ENCODE peak calls at places on chromosomes 1 and 21, in nine cellular contexts. V, H, I, W, K, Z, G, J and F are unnamed samples.

GRCh38 chr1:97668945-97669344 is 251.9 kb downstream of the DPYD start:
- DNase-seq in G (no peak), W (no peak), H (peak; percentile 53), Z (no peak), V (peak; percentile 38), K (peak; percentile 73), I (peak; percentile 67), J (no peak), F (peak; percentile 6)

GRCh38 chr1:44653107-44653964 is 20.9 kb downstream of the TMEM53 start:
- DNase-seq in K (no peak), W (no peak), J (no peak), G (no peak), I (no peak), H (no peak), V (no peak), Z (no peak), F (no peak)

GRCh38 chr1:18901952-18902522 is 318 bp downstream of the ALDH4A1 start:
- DNase-seq in Z (no peak), W (no peak), G (no peak), J (peak; percentile 38), H (no peak), I (no peak), K (no peak), V (no peak), F (peak; percentile 36)

GRCh38 chr21:16534408-16535099 is 804.8 kb downstream of the USP25 start:
- DNase-seq in J (peak; percentile 80), I (peak; percentile 87), Z (no peak), G (peak; percentile 86), V (peak; percentile 76), K (peak; percentile 85), H (peak; percentile 40), W (peak; percentile 79), F (peak; percentile 58)

GRCh38 chr1:106791041-106791440 is 265.4 kb upstream of the PRMT6 start:
- DNase-seq in I (no peak), K (no peak), G (no peak), Z (no peak), V (no peak), J (no peak), H (no peak), W (no peak), F (no peak)

GRCh38 chr1:117817629-117818028 is 111.8 kb downstream of the GDAP2 start:
- DNase-seq in J (no peak), V (no peak), Z (no peak), I (no peak), K (no peak), H (no peak), G (no peak), W (no peak), F (no peak)

GRCh38 chr21:34602061-34602460 is 12.9 kb downstream of the RCAN1 start:
- DNase-seq in I (no peak), H (no peak), V (no peak), J (no peak), K (no peak), Z (no peak), W (no peak), G (no peak), F (no peak)

GRCh38 chr1:147496571-147496970 is 44.7 kb upstream of the BCL9 start:
- DNase-seq in Z (no peak), J (peak; percentile 60), V (peak; percentile 47), W (no peak), H (no peak), K (peak; percentile 55), I (peak; percentile 56), G (peak; percentile 58), F (peak; percentile 32)

GRCh38 chr1:235898126-235898525 is 31.4 kb upstream of the LYST start:
- DNase-seq in J (no peak), I (peak; percentile 63), K (peak; percentile 36), H (no peak), V (peak; percentile 42), G (no peak), W (no peak), Z (no peak), F (no peak)

GRCh38 chr1:24955161-24955560 is 25.1 kb upstream of the RUNX3 start:
- DNase-seq in Z (no peak), I (peak; percentile 45), V (peak; percentile 62), W (no peak), G (no peak), J (no peak), K (peak; percentile 62), H (peak; percentile 84), F (peak; percentile 88)

GRCh38 chr1:178629549-178630154 is 95.4 kb upstream of the RALGPS2 start:
- DNase-seq in V (no peak), H (no peak), I (no peak), K (no peak), Z (no peak), G (no peak), W (no peak), J (no peak), F (no peak)

GRCh38 chr1:110668523-110668922 is 6.2 kb downstream of the KCNA3 start:
- DNase-seq in W (no peak), K (no peak), V (no peak), H (no peak), J (no peak), Z (no peak), I (no peak), G (no peak), F (no peak)

GRCh38 chr1:3578433-3578805 is 32.9 kb downstream of the MEGF6 start:
- DNase-seq in H (no peak), W (no peak), K (no peak), Z (no peak), J (no peak), I (no peak), G (no peak), V (no peak), F (no peak)

GRCh38 chr1:77888071-77888428 is 374 bp upstream of the NEXN start:
- DNase-seq in G (no peak), H (no peak), I (peak; percentile 77), W (no peak), J (peak; percentile 77), V (peak; percentile 85), Z (no peak), K (peak; percentile 71), F (peak; percentile 46)

GRCh38 chr1:166888710-166889109 is 12.6 kb upstream of the TADA1 start:
- DNase-seq in I (peak; percentile 4), J (no peak), K (peak; percentile 14), V (no peak), W (no peak), G (no peak), H (no peak), Z (no peak), F (no peak)

DNA sequence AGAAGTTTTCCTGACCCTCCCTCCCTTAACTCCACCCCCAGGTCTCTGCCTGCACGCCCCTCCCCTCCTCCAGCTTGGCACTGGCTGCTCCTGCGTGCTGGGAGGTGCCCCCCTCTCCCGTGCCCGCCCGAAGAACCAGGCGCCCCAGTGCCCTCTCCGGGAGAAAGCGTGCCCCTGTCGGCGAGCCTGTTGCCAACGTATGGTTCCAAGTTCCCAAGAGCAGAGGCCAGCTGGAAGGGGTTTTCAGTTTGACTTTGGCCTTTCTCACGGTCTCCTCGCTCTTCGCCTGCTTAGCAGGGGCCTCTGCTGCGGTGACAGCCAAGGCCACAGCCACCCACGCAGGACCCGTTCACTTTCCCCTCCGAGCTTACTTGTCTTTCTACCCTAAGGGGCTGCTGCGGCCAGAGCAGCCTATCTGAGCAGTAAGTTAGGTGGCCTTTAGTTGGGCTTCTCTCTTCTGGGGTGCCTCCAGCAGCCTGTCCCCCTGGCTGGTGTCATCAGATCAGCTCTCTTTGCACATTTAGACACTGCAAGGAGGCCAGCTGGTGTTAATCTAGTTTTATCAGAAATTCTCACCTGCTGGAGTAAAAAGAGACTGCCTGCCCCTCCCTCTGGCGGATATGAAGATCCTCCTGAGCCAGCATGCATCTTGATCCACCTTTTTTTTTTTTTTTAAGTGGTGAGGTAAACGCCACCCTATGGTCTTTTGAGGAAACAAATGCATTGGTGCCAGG is 1.5 kb downstream of the STUM start:
- DNase-seq in W (no peak), Z (no peak), K (no peak), V (no peak), J (peak; percentile 70), H (peak; percentile 50), G (peak; percentile 40), I (peak; percentile 10), F (no peak)
- TF ChIP-seq CTCF in W (no peak), Z (no peak), K (no peak), V (peak; percentile 12), J (peak; percentile 37), H (peak; percentile 40), G (no peak), I (no peak), F (no peak)

GRCh38 chr1:197388801-197389200 is 120.7 kb downstream of the CRB1 start:
- DNase-seq in W (no peak), Z (no peak), J (no peak), V (no peak), G (no peak), I (no peak), H (no peak), K (no peak), F (no peak)

GRCh38 chr1:197392541-197392940 is 124.5 kb downstream of the CRB1 start:
- DNase-seq in G (no peak), V (no peak), K (no peak), Z (no peak), W (no peak), H (no peak), J (no peak), I (no peak), F (no peak)

GRCh38 chr1:197393105-197393504 is 125.1 kb downstream of the CRB1 start:
- DNase-seq in J (no peak), I (no peak), V (no peak), Z (no peak), K (no peak), H (no peak), G (no peak), W (no peak), F (no peak)

GRCh38 chr1:197393772-197394171 is 125.7 kb downstream of the CRB1 start:
- DNase-seq in J (no peak), G (no peak), I (no peak), Z (no peak), W (no peak), V (no peak), K (no peak), H (no peak), F (no peak)

GRCh38 chr1:197391303-197392226 is 123.5 kb downstream of the CRB1 start:
- DNase-seq in Z (no peak), G (no peak), K (no peak), J (no peak), V (no peak), I (no peak), H (no peak), W (no peak), F (no peak)
- TF ChIP-seq CTCF in Z (no peak), G (no peak), K (no peak), J (no peak), V (peak; percentile 7), I (no peak), H (no peak), W (no peak), F (peak; percentile 19)

GRCh38 chr1:113101588-113101987 is 28.6 kb downstream of the LRIG2 start:
- DNase-seq in W (no peak), J (no peak), V (no peak), Z (no peak), H (peak; percentile 73), I (peak; percentile 58), G (no peak), K (peak; percentile 46), F (peak; percentile 27)
- TF ChIP-seq CTCF in W (no peak), J (no peak), V (no peak), Z (no peak), H (no peak), I (no peak), G (no peak), K (no peak), F (peak; percentile 11)

DNA sequence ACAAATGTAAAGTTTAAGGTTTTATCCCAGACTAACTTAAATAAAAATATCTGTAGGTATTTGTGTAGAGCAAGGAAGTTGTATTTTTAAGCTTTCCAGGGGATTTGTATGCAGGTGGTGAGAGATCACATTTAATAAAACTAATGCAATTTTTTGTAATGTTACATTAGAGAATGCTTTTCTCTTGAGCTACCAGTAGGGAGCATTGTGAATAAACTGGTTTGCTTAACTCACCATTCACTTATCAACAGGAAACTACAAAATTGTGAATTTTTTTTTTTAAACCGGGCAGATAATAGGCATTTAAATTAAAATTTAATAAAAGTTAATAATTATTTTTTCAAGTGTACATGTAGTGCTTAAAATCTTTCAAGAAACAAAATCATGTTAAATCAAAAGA is 78.6 kb downstream of the IVNS1ABP start:
- DNase-seq in Z (no peak), I (peak; percentile 39), H (peak; percentile 31), V (peak; percentile 14), K (peak; percentile 52), W (no peak), J (no peak), G (no peak), F (no peak)
- TF ChIP-seq CTCF in Z (peak; percentile 26), I (peak; percentile 48), H (peak; percentile 19), V (peak; percentile 46), K (peak; percentile 35), W (no peak), J (peak; percentile 62), G (peak; percentile 32), F (peak; percentile 71)